ENCODE peak calls at places on chromosome 5, in six cellular contexts. One of them, this sample, is unnamed.

GRCh38 chr5:179166886-179167841 is 107.0 kb downstream of the ZNF354C start:
- DNase-seq in memory B cell: peak
- DNase-seq in activated CD4-positive, CD25-positive, alpha-beta regulatory T cell treated with anti-CD3 and anti-CD28 coated beads, Interleukin-2, amount 50 U/mL, for 72 hours: peak
- DNase-seq in HTR-8/SVneo: peak
- DNase-seq in astrocyte: peak
- DNase-seq in midbrain: peak
- DNase-seq in this sample: peak

GRCh38 chr5:120457839-120458507 is 6.1 kb upstream of the PRR16 start:
- DNase-seq in astrocyte: peak
- DNase-seq in HTR-8/SVneo: peak
- DNase-seq in midbrain: peak
- DNase-seq in memory B cell: peak
- DNase-seq in activated CD4-positive, CD25-positive, alpha-beta regulatory T cell treated with anti-CD3 and anti-CD28 coated beads, Interleukin-2, amount 50 U/mL, for 72 hours: peak
- DNase-seq in this sample: no peak

GRCh38 chr5:99130081-99130480 is 201.3 kb upstream of the CHD1 start:
- DNase-seq in activated CD4-positive, CD25-positive, alpha-beta regulatory T cell treated with anti-CD3 and anti-CD28 coated beads, Interleukin-2, amount 50 U/mL, for 72 hours: no peak
- DNase-seq in memory B cell: no peak
- DNase-seq in midbrain: no peak
- DNase-seq in HTR-8/SVneo: no peak
- DNase-seq in astrocyte: no peak
- DNase-seq in this sample: no peak

GRCh38 chr5:107419498-107419897 is 251.2 kb downstream of the EFNA5 start:
- DNase-seq in astrocyte: no peak
- DNase-seq in HTR-8/SVneo: no peak
- DNase-seq in memory B cell: no peak
- DNase-seq in activated CD4-positive, CD25-positive, alpha-beta regulatory T cell treated with anti-CD3 and anti-CD28 coated beads, Interleukin-2, amount 50 U/mL, for 72 hours: no peak
- DNase-seq in midbrain: no peak
- DNase-seq in this sample: no peak

GRCh38 chr5:103793595-103794182 is 231.1 kb upstream of the NUDT12 start:
- DNase-seq in astrocyte: no peak
- DNase-seq in memory B cell: no peak
- DNase-seq in midbrain: no peak
- DNase-seq in activated CD4-positive, CD25-positive, alpha-beta regulatory T cell treated with anti-CD3 and anti-CD28 coated beads, Interleukin-2, amount 50 U/mL, for 72 hours: no peak
- DNase-seq in HTR-8/SVneo: no peak
- DNase-seq in this sample: no peak

GRCh38 chr5:176570044-176570443 is 20.9 kb downstream of the CDHR2 start:
- DNase-seq in astrocyte: peak
- DNase-seq in memory B cell: no peak
- DNase-seq in activated CD4-positive, CD25-positive, alpha-beta regulatory T cell treated with anti-CD3 and anti-CD28 coated beads, Interleukin-2, amount 50 U/mL, for 72 hours: no peak
- DNase-seq in HTR-8/SVneo: no peak
- DNase-seq in midbrain: no peak
- DNase-seq in this sample: no peak

GRCh38 chr5:139402561-139403158 is 1.2 kb downstream of the SPATA24 start:
- DNase-seq in astrocyte: no peak
- DNase-seq in midbrain: no peak
- DNase-seq in HTR-8/SVneo: no peak
- DNase-seq in activated CD4-positive, CD25-positive, alpha-beta regulatory T cell treated with anti-CD3 and anti-CD28 coated beads, Interleukin-2, amount 50 U/mL, for 72 hours: no peak
- DNase-seq in memory B cell: no peak
- DNase-seq in this sample: no peak

GRCh38 chr5:11407553-11408145 is 496.6 kb downstream of the CTNND2 start:
- DNase-seq in HTR-8/SVneo: no peak
- DNase-seq in midbrain: peak
- DNase-seq in memory B cell: no peak
- DNase-seq in activated CD4-positive, CD25-positive, alpha-beta regulatory T cell treated with anti-CD3 and anti-CD28 coated beads, Interleukin-2, amount 50 U/mL, for 72 hours: no peak
- DNase-seq in astrocyte: no peak
- DNase-seq in this sample: no peak

GRCh38 chr5:91380491-91381133 is 2.5 kb downstream of the ARRDC3 start:
- DNase-seq in HTR-8/SVneo: peak
- DNase-seq in midbrain: peak
- DNase-seq in memory B cell: peak
- DNase-seq in activated CD4-positive, CD25-positive, alpha-beta regulatory T cell treated with anti-CD3 and anti-CD28 coated beads, Interleukin-2, amount 50 U/mL, for 72 hours: peak
- DNase-seq in astrocyte: peak
- DNase-seq in this sample: peak

GRCh38 chr5:177609076-177610059 is 9.4 kb downstream of the B4GALT7 start:
- DNase-seq in activated CD4-positive, CD25-positive, alpha-beta regulatory T cell treated with anti-CD3 and anti-CD28 coated beads, Interleukin-2, amount 50 U/mL, for 72 hours: no peak
- DNase-seq in midbrain: no peak
- DNase-seq in memory B cell: no peak
- DNase-seq in astrocyte: no peak
- DNase-seq in HTR-8/SVneo: no peak
- DNase-seq in this sample: no peak

GRCh38 chr5:10680876-10681481 is 80.1 kb downstream of the DAP start:
- DNase-seq in midbrain: no peak
- DNase-seq in memory B cell: no peak
- DNase-seq in HTR-8/SVneo: no peak
- DNase-seq in activated CD4-positive, CD25-positive, alpha-beta regulatory T cell treated with anti-CD3 and anti-CD28 coated beads, Interleukin-2, amount 50 U/mL, for 72 hours: no peak
- DNase-seq in astrocyte: no peak
- DNase-seq in this sample: no peak

GRCh38 chr5:126972062-126972895 is 58.1 kb downstream of the MARCHF3 start:
- DNase-seq in midbrain: no peak
- DNase-seq in astrocyte: no peak
- DNase-seq in activated CD4-positive, CD25-positive, alpha-beta regulatory T cell treated with anti-CD3 and anti-CD28 coated beads, Interleukin-2, amount 50 U/mL, for 72 hours: no peak
- DNase-seq in HTR-8/SVneo: no peak
- DNase-seq in memory B cell: peak
- DNase-seq in this sample: no peak

GRCh38 chr5:54769746-54770145 is 215.6 kb downstream of the ESM1 start:
- DNase-seq in HTR-8/SVneo: no peak
- DNase-seq in midbrain: no peak
- DNase-seq in activated CD4-positive, CD25-positive, alpha-beta regulatory T cell treated with anti-CD3 and anti-CD28 coated beads, Interleukin-2, amount 50 U/mL, for 72 hours: no peak
- DNase-seq in astrocyte: no peak
- DNase-seq in memory B cell: no peak
- DNase-seq in this sample: no peak

GRCh38 chr5:54889826-54890225 is 95.6 kb downstream of the ESM1 start:
- DNase-seq in midbrain: no peak
- DNase-seq in memory B cell: no peak
- DNase-seq in HTR-8/SVneo: peak
- DNase-seq in activated CD4-positive, CD25-positive, alpha-beta regulatory T cell treated with anti-CD3 and anti-CD28 coated beads, Interleukin-2, amount 50 U/mL, for 72 hours: no peak
- DNase-seq in astrocyte: peak
- DNase-seq in this sample: no peak

GRCh38 chr5:127988149-127988755 is 95.3 kb upstream of the SLC12A2 start:
- DNase-seq in astrocyte: peak
- DNase-seq in activated CD4-positive, CD25-positive, alpha-beta regulatory T cell treated with anti-CD3 and anti-CD28 coated beads, Interleukin-2, amount 50 U/mL, for 72 hours: no peak
- DNase-seq in HTR-8/SVneo: peak
- DNase-seq in memory B cell: no peak
- DNase-seq in midbrain: no peak
- DNase-seq in this sample: no peak

GRCh38 chr5:64869419-64869818 is 100.7 kb downstream of the CWC27 start:
- DNase-seq in HTR-8/SVneo: peak
- DNase-seq in memory B cell: no peak
- DNase-seq in activated CD4-positive, CD25-positive, alpha-beta regulatory T cell treated with anti-CD3 and anti-CD28 coated beads, Interleukin-2, amount 50 U/mL, for 72 hours: no peak
- DNase-seq in midbrain: no peak
- DNase-seq in astrocyte: peak
- DNase-seq in this sample: no peak

GRCh38 chr5:133714161-133714915 is 102.0 kb upstream of the FSTL4 start:
- DNase-seq in activated CD4-positive, CD25-positive, alpha-beta regulatory T cell treated with anti-CD3 and anti-CD28 coated beads, Interleukin-2, amount 50 U/mL, for 72 hours: no peak
- DNase-seq in HTR-8/SVneo: no peak
- DNase-seq in midbrain: no peak
- DNase-seq in memory B cell: no peak
- DNase-seq in astrocyte: peak
- DNase-seq in this sample: no peak

This sample was measured in effector CD8-positive, alpha-beta T cell.